ENCODE peak calls at places on chromosomes 7 and 10, in six cellular contexts. A is transverse colon, K is adrenal gland, N is esophagus muscularis mucosa, V is heart left ventricle, Z is suprapubic skin. U is an unnamed sample. For H3K36me3, the result is how much of the 10 kb centered on the place peaks cover.

GRCh38 chr7:18467011-18467410 is 28.5 kb upstream of the HDAC9 start:
- DNase-seq in A (no peak), K (no peak), N (no peak), V (no peak), Z (no peak), U (no peak)

GRCh38 chr10:71959526-71959925 is 4.7 kb upstream of the CHST3 start:
- DNase-seq in A (no peak), K (no peak), N (no peak), V (no peak), Z (no peak), U (no peak)

GRCh38 chr10:14959221-14960057 is at the start of gene MEIG1:
- DNase-seq in A (peak), K (peak), N (peak), V (peak), Z (peak), U (peak)

GRCh38 chr10:93861825-93862224 is 32.0 kb upstream of the SLC35G1 start:
- DNase-seq in A (no peak), K (no peak), N (peak), V (no peak), Z (no peak), U (no peak)

GRCh38 chr7:142012825-142013506 is 17.3 kb downstream of the MGAM start:
- DNase-seq in A (no peak), K (no peak), N (no peak), V (no peak), Z (no peak), U (no peak)

GRCh38 chr10:79403441-79404230 is 41.8 kb downstream of the ZCCHC24 start:
- DNase-seq in A (no peak), K (no peak), N (no peak), V (peak), Z (peak), U (peak)

GRCh38 chr10:103727546-103727963 is 127.8 kb downstream of the SH3PXD2A start:
- DNase-seq in A (no peak), K (no peak), N (no peak), V (peak), Z (no peak), U (no peak)

GRCh38 chr7:85153715-85154114 is 33.1 kb downstream of the SEMA3D start:
- DNase-seq in A (no peak), K (no peak), N (no peak), V (no peak), Z (no peak), U (no peak)

GRCh38 chr7:39086638-39087360 is 109.1 kb downstream of the POU6F2 start:
- DNase-seq in A (no peak), K (no peak), N (no peak), V (no peak), Z (no peak), U (no peak)

GRCh38 chr10:118017850-118018249 is 28.9 kb downstream of the RAB11FIP2 start:
- DNase-seq in A (no peak), K (no peak), N (no peak), V (no peak), Z (no peak), U (peak)

GRCh38 chr7:28296571-28297483 is 115.5 kb upstream of the CREB5 start:
- DNase-seq in A (peak), K (no peak), N (no peak), V (peak), Z (no peak), U (peak)

GRCh38 chr10:45411607-45411940 is 37.6 kb downstream of the ALOX5 start:
- DNase-seq in A (no peak), K (no peak), N (no peak), V (no peak), Z (no peak), U (no peak)

GRCh38 chr7:13185139-13185538 is 497.7 kb downstream of the ARL4A start:
- DNase-seq in A (no peak), K (no peak), N (no peak), V (no peak), Z (no peak), U (no peak)

GRCh38 chr10:93199221-93199681 is 125.6 kb downstream of the CYP26A1 start:
- DNase-seq in A (peak), K (peak), N (peak), V (peak), Z (peak), U (peak)

GRCh38 chr7:6546852-6547251 is 4.4 kb downstream of the GRID2IP start:
- DNase-seq in A (no peak), K (no peak), N (no peak), V (no peak), Z (no peak), U (no peak)

GRCh38 chr7:2520131-2520807 is 695 bp downstream of the LFNG start:
- DNase-seq in A (peak), K (no peak), N (no peak), V (no peak), Z (no peak), U (no peak)

GRCh38 chr7:151461096-151461941 is 21.4 kb upstream of the CRYGN start:
- DNase-seq in A (no peak), K (no peak), N (no peak), V (no peak), Z (peak), U (no peak)

GRCh38 chr7:151457534-151457933 is 17.6 kb upstream of the CRYGN start:
- DNase-seq in A (no peak), K (no peak), N (no peak), V (no peak), Z (no peak), U (no peak)

GRCh38 chr7:151461942-151462230 is 21.9 kb upstream of the CRYGN start:
- DNase-seq in A (no peak), K (no peak), N (no peak), V (no peak), Z (no peak), U (no peak)

GRCh38 chr7:151460474-151460855 is 20.5 kb upstream of the CRYGN start:
- DNase-seq in A (no peak), K (no peak), N (no peak), V (peak), Z (no peak), U (no peak)

DNA sequence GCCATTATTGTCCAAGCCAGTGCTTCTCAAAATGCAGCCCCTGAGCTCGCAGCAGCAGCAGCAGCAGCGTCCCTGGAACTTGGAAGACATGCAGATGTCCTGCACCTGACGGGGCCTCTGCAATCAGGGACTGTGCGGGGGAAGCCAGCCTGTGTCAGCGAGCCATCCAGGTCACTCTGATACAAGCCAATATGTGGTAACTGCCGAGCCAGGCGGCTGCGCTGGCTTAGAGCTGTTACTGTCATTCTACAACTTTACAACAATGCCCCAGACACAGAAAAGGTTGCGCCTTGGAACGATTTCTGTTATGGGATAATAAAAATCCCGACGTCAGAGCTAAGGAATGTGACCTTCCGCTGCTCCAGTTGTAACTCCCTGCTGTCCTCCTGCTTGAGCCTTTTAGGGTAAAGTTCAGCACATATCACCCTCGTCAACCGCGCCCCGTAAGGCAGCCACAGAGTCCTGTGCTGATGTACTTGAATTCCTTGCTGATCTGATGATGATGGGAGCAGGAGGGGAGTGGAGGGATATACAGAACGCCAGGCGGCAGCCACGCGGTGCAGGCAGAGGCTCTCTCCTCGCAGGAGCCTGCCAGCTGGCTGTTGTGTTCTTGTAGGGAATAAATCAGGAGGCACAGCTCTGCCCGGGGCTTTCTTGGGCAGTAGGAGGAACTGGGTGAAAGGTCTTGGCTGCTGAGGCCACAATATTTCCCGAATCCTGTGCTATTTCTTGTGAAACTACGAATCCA is 20.0 kb upstream of the CRYGN start:
- DNase-seq in A (peak), K (peak), N (peak), V (peak), Z (peak), U (peak)
- TF ChIP-seq POLR2A in A (peak), K (peak), N (no peak), V (peak), Z (peak), U (peak)

GRCh38 chr10:42428534-42428933 is 209.8 kb downstream of the ZNF33B start:
- DNase-seq in A (no peak), K (no peak), N (no peak), V (no peak), Z (no peak), U (no peak)
- TF ChIP-seq CTCF in A (peak), K (peak), N (no peak), V (peak), Z (no peak), U (no peak)

GRCh38 chr7:17402628-17403278 is 104.3 kb downstream of the AHR start:
- DNase-seq in A (no peak), K (peak), N (no peak), V (no peak), Z (no peak), U (no peak)

GRCh38 chr7:17406756-17407155 is 108.3 kb downstream of the AHR start:
- DNase-seq in A (no peak), K (peak), N (no peak), V (no peak), Z (no peak), U (no peak)

GRCh38 chr7:17405786-17406185 is 107.3 kb downstream of the AHR start:
- DNase-seq in A (no peak), K (peak), N (no peak), V (no peak), Z (no peak), U (no peak)

GRCh38 chr7:17403996-17404395 is 105.5 kb downstream of the AHR start:
- DNase-seq in A (no peak), K (no peak), N (no peak), V (no peak), Z (no peak), U (no peak)

DNA sequence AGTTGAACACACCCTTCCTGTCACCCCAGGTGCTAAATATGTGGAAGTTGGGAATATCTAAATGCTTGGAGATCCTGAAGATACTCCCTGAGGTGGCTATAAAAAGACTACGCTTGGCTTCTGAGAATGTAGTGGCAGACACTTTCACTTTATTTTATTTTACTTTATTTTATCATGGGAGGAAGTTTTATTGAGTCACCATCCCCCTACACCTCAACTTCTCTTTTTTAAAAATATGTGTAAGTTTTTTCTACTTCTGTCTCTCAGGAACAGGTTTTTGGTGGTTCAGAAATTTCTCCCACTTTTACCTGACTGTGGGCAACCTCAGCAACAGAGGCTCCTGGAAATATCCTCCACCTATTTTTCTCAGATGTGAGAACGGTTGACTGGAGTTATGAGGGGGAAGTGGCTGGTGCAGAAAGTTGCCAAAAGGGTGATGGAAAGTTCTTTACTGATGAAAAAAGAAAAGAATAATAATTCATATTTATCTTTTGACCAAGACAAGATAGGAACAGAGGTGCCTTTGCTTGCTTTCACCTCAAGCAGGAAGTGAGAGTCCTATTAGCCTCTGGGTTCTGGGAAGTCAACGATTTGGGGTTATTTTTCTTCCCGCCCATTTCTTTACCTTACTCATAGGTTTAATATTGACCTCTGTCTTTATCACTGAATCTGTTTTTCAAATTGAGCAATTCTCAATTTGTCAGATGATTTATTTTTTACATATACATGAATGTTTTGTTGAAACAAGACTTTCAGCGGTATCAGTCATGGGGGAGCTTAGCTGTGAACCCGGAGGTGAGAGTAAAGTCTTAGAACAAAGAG is 103.6 kb downstream of the AHR start:
- DNase-seq in A (no peak), K (no peak), N (no peak), V (no peak), Z (no peak), U (no peak)
- H3K36me3 ChIP-seq in A (under half), K (under half), N (under half), V (under half), Z (under half), U (under half)

GRCh38 chr7:584820-585219 is 65.2 kb upstream of the PDGFA start:
- DNase-seq in A (no peak), K (no peak), N (no peak), V (no peak), Z (no peak), U (no peak)
- TF ChIP-seq POLR2A in A (no peak), K (no peak), N (no peak), V (no peak), Z (no peak), U (no peak)

DNA sequence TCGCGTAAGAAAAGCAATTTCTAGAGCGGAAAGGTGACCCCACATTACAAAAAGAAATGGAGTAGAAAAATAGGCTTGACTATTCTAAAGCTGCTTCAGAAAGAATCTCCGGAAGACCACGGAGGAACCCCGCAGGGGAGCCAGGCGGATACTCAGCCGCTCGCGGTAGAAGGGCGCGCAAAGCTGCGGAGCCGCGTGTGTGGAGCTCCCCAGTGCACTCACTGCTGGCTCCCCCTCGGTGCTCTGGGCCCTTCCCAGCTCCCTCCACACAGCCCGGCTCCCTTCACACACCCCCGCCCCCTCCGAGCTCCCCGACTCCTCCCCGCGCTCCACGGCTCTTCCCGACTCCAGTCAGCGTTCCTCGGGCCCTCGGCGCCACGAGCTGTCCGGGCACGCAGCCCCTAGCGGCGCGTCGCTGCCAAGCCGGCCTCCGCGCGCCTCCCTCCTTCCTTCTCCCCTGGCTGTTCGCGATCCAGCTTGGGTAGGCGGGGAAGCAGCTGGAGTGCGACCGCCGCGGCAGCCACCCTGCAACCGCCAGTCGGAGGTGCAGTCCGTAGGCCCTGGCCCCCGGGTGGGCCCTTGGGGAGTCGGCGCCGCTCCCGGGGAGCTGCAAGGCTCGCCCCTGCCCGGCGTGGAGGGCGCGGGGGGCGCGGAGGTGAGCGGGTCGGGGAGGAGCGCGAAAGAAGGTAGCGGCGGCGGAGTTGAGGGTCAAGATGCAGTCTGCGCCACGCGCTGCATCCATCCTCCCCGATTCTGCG is at the start of gene STEAP2:
- DNase-seq in A (peak), K (peak), N (peak), V (peak), Z (peak), U (peak)
- TF ChIP-seq CTCF in A (peak), K (peak), N (peak), V (no peak), Z (peak), U (peak)

U was measured in thyroid gland.